ENCODE peak calls at places on chromosome 19, in seven cellular contexts. I is HT1080; D is activated CD8-positive, alpha-beta memory T cell treated with anti-CD3 and anti-CD28 coated beads, Interleukin-2, amount 50 U/mL, for 4 hours; K is nucleus accumbens; Z is A549; P is activated CD4-positive, alpha-beta T cell treated with anti-CD3 and anti-CD28 coated beads, Interleukin-2, amount 50 U/mL, for 1 hour; N is HTR-8/SVneo. W is an unnamed sample.

GRCh38 chr19:18675779-18676178 is 7.7 kb upstream of the CRTC1 start:
- DNase-seq in N (no peak), K (no peak), P (no peak), Z (no peak), D (no peak), I (no peak), W (no peak)

GRCh38 chr19:49806613-49806946 is 6.5 kb downstream of the FUZ start:
- DNase-seq in I (no peak), D (no peak), K (no peak), N (no peak), P (no peak), Z (no peak), W (no peak)

GRCh38 chr19:42985588-42985987 is 40.7 kb downstream of the PSG11 start:
- DNase-seq in P (no peak), N (no peak), Z (no peak), I (no peak), D (no peak), K (no peak), W (no peak)

GRCh38 chr19:50500060-50500752 is 10.8 kb downstream of the JOSD2 start:
- DNase-seq in I (no peak), N (no peak), P (no peak), D (no peak), Z (peak; percentile 50), K (peak; percentile 17), W (no peak)

GRCh38 chr19:2922987-2923386 is 21.8 kb downstream of the ZNF77 start:
- DNase-seq in D (no peak), Z (no peak), I (no peak), P (no peak), K (no peak), N (no peak), W (no peak)

GRCh38 chr19:38319421-38320258 is at the start of gene KCNK6:
- DNase-seq in D (peak; percentile 57), N (no peak), K (no peak), Z (no peak), I (no peak), P (peak; percentile 14), W (no peak)

GRCh38 chr19:18886972-18887371 is 9.0 kb downstream of the CERS1 start:
- DNase-seq in K (no peak), D (no peak), Z (no peak), I (no peak), P (no peak), N (no peak), W (no peak)

GRCh38 chr19:33905937-33906577 is 109.4 kb downstream of the KCTD15 start:
- DNase-seq in P (no peak), K (no peak), I (no peak), Z (peak; percentile 22), D (no peak), N (no peak), W (no peak)

GRCh38 chr19:47398707-47399106 is 20.6 kb downstream of the MEIS3 start:
- DNase-seq in N (no peak), D (no peak), K (no peak), P (no peak), Z (no peak), I (no peak), W (no peak)

GRCh38 chr19:48735031-48735615 is 5.3 kb downstream of the RASIP1 start:
- DNase-seq in P (no peak), N (no peak), I (no peak), Z (peak; percentile 85), K (no peak), D (no peak), W (no peak)

GRCh38 chr19:38980583-38981374 is 5.2 kb upstream of the FBXO17 start:
- DNase-seq in N (no peak), D (no peak), K (no peak), I (no peak), P (no peak), Z (no peak), W (no peak)

GRCh38 chr19:17243854-17244617 is 1.7 kb downstream of the NR2F6 start:
- DNase-seq in P (no peak), Z (peak; percentile 68), K (no peak), I (no peak), D (no peak), N (no peak), W (peak; percentile 76)

GRCh38 chr19:43735957-43736356 is 18.8 kb downstream of the SMG9 start:
- DNase-seq in N (no peak), I (no peak), Z (no peak), K (no peak), P (no peak), D (no peak), W (no peak)

GRCh38 chr19:5459360-5459759 is 4.1 kb downstream of the ZNRF4 start:
- DNase-seq in K (no peak), I (no peak), P (no peak), D (no peak), Z (no peak), N (no peak), W (no peak)

GRCh38 chr19:30226464-30227070 is 145.6 kb upstream of the ZNF536 start:
- DNase-seq in N (no peak), P (no peak), D (no peak), Z (no peak), I (no peak), K (no peak), W (no peak)

GRCh38 chr19:12000152-12000981 is 35.1 kb downstream of the ZNF433 start:
- DNase-seq in I (no peak), P (no peak), N (no peak), Z (no peak), K (no peak), D (no peak), W (no peak)

GRCh38 chr19:53467138-53467502 is 413 bp upstream of the ZNF813 start:
- DNase-seq in D (peak; percentile 21), P (no peak), N (no peak), K (no peak), Z (no peak), I (no peak), W (no peak)

GRCh38 chr19:5091576-5092215 is 122.8 kb downstream of the KDM4B start:
- DNase-seq in P (no peak), D (no peak), N (no peak), I (no peak), Z (no peak), K (no peak), W (no peak)

GRCh38 chr19:19062454-19063182 is 1.2 kb upstream of the SLC25A42 start:
- DNase-seq in D (no peak), K (no peak), I (peak; percentile 75), N (peak; percentile 61), P (no peak), Z (no peak), W (peak; percentile 81)

GRCh38 chr19:15210323-15210774 is 9.6 kb upstream of the NOTCH3 start:
- DNase-seq in D (no peak), I (peak; percentile 72), N (peak; percentile 45), K (no peak), Z (peak; percentile 91), P (no peak), W (peak; percentile 84)

GRCh38 chr19:16896098-16896912 is 7.5 kb downstream of the F2RL3 start:
- DNase-seq in I (no peak), K (no peak), N (no peak), P (no peak), Z (no peak), D (no peak), W (no peak)

GRCh38 chr19:4870025-4870700 is 2.7 kb upstream of the PLIN3 start:
- DNase-seq in P (no peak), Z (peak; percentile 93), I (peak; percentile 93), D (no peak), N (peak; percentile 68), K (no peak), W (peak; percentile 75)

GRCh38 chr19:20259615-20260014 is 92.6 kb downstream of the ZNF486 start:
- DNase-seq in I (no peak), N (no peak), D (no peak), Z (no peak), P (no peak), K (no peak), W (no peak)

GRCh38 chr19:4503224-4504170 is 14.8 kb downstream of the PLIN4 start:
- DNase-seq in D (no peak), P (no peak), Z (no peak), K (no peak), I (no peak), N (no peak), W (no peak)

W was measured in H54.